ENCODE peak calls at places on chromosomes 1 and 21, in eight cellular contexts. E, S, Y, T, W, D, B and C are unnamed samples.

GRCh38 chr1:160522622-160523345 is at the start of gene SLAMF6:
- DNase-seq in T (no peak), Y (no peak), S (no peak), D (no peak), E (no peak), W (no peak), B (no peak), C (no peak)

GRCh38 chr21:23853796-23854379 is 1753.4 kb downstream of the MRPL39 start:
- DNase-seq in Y (no peak), B (no peak), E (no peak), D (no peak), T (peak; percentile 1), S (peak; percentile 36), W (no peak), C (no peak)

GRCh38 chr1:246930830-246931548 is 759 bp downstream of the AHCTF1 start:
- DNase-seq in E (peak; percentile 64), W (peak; percentile 59), Y (peak; percentile 50), D (no peak), S (peak; percentile 54), T (peak; percentile 87), B (peak; percentile 53), C (no peak)

GRCh38 chr1:221829327-221830011 is 87.6 kb upstream of the DUSP10 start:
- DNase-seq in B (peak; percentile 29), T (peak; percentile 94), E (no peak), W (no peak), D (no peak), S (no peak), Y (peak; percentile 78), C (no peak)

GRCh38 chr1:32811265-32811664 is 5.9 kb downstream of the YARS1 start:
- DNase-seq in E (no peak), W (no peak), T (no peak), S (no peak), Y (no peak), D (no peak), B (no peak), C (no peak)

GRCh38 chr1:21613072-21613867 is 55.9 kb downstream of the RAP1GAP start:
- DNase-seq in T (no peak), W (no peak), D (no peak), E (no peak), S (no peak), Y (no peak), B (no peak), C (no peak)

GRCh38 chr1:150563340-150564038 is 14.3 kb downstream of the ADAMTSL4 start:
- DNase-seq in S (no peak), W (no peak), T (peak; percentile 60), D (no peak), Y (no peak), E (peak; percentile 57), B (no peak), C (no peak)

GRCh38 chr21:31566061-31566460 is 93.4 kb upstream of the SOD1 start:
- DNase-seq in S (no peak), W (no peak), Y (no peak), T (peak; percentile 9), B (no peak), D (no peak), E (no peak), C (no peak)

DNA sequence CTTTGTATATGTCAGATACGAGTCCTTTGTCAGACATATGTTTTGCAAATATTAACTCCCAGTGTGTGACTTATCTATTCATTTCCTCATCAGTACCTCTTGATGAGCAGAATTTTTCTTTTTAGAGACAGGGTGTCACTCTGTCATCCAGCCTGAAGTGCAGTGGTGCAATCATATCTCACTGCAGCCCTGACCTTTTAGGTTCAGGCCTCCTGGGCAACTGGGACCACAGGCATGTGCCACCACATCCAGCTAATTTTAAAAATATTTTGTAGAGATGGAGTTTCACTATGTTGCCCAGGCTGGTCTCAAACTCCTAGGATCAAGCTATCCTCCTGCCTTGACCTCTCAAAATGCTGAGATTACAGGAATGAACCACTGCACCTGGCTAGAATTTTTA is 93.0 kb downstream of the HLCS start:
- DNase-seq in Y (no peak), T (peak; percentile 7), W (no peak), S (no peak), D (no peak), E (no peak), B (no peak), C (no peak)
- H3K27ac ChIP-seq in Y (no peak overlapping the region), T (no peak overlapping the region), W (no peak overlapping the region), S (no peak overlapping the region), D (no peak overlapping the region), E (no peak overlapping the region), B (peak overlapping the region; percentile 30), C (no peak overlapping the region)

GRCh38 chr1:152516082-152516481 is 1.8 kb downstream of the CRCT1 start:
- DNase-seq in W (no peak), D (no peak), Y (no peak), S (no peak), B (no peak), E (no peak), T (no peak), C (no peak)
- H3K9me3 ChIP-seq in W (no peaks in the 10 kb centered on the region), D (no peaks in the 10 kb centered on the region), Y (no peaks in the 10 kb centered on the region), S (no peaks in the 10 kb centered on the region), B (no peaks in the 10 kb centered on the region), E (no peaks in the 10 kb centered on the region), T (no peaks in the 10 kb centered on the region), C (peaks cover 18% of the 10 kb centered on the region)

GRCh38 chr1:224783006-224783651 is 146.3 kb upstream of the DNAH14 start:
- DNase-seq in T (no peak), D (no peak), W (no peak), E (no peak), B (no peak), S (no peak), Y (no peak), C (no peak)

GRCh38 chr1:224784606-224785328 is 144.7 kb upstream of the DNAH14 start:
- DNase-seq in T (peak; percentile 86), W (no peak), B (no peak), E (no peak), D (no peak), S (no peak), Y (no peak), C (no peak)

GRCh38 chr1:224785622-224786021 is 143.9 kb upstream of the DNAH14 start:
- DNase-seq in S (no peak), W (no peak), B (no peak), D (no peak), E (no peak), T (no peak), Y (no peak), C (no peak)

GRCh38 chr1:224789311-224789710 is 140.2 kb upstream of the DNAH14 start:
- DNase-seq in E (no peak), W (no peak), D (no peak), B (no peak), Y (no peak), T (no peak), S (no peak), C (no peak)

DNA sequence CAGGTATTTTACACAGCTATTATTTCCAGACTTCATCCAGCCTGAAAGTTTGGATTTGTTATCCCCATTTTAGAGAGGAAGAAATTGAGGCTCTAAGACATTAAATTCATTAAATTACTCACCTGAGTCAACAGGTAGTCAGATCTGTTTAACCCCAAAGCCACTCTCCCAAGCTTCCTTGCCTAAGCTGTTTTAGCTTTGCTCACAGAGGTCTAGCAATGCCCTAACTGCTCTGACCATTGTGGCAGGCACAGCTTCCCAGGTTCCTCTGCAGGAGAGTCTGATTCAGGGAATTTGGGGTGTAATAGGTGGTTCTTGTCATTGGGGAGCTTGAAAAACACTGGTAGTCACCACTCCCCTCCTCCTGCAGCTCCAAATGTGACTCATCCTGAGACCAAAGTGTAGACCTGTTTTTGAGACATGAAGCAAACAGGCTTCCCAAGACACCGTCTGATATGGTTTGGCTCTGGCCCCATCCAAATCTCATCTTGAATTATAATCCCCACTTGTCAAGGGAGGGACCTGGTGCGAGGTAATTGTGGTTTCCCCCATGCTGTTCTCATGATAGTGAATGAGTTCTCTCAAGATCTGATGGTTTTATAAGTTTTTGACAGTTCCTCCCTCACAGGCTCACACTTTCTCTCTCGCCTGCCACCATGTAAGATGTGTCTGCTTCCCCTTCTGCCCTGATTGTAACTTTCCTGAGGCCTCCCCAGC is 142.8 kb upstream of the DNAH14 start:
- DNase-seq in E (no peak), W (no peak), D (no peak), Y (no peak), T (peak; percentile 42), B (no peak), S (no peak), C (no peak)
- H3K27ac ChIP-seq in E (no peak overlapping the region), W (no peak overlapping the region), D (no peak overlapping the region), Y (no peak overlapping the region), T (no peak overlapping the region), B (no peak overlapping the region), S (no peak overlapping the region), C (no peak overlapping the region)

GRCh38 chr1:239126881-239127280 is 259.5 kb upstream of the CHRM3 start:
- DNase-seq in T (no peak), E (no peak), D (no peak), B (no peak), Y (no peak), S (no peak), W (no peak), C (no peak)
- H3K9me3 ChIP-seq in T (no peaks in the 10 kb centered on the region), E (no peaks in the 10 kb centered on the region), D (no peaks in the 10 kb centered on the region), B (no peaks in the 10 kb centered on the region), Y (peaks cover 2% of the 10 kb centered on the region), S (no peaks in the 10 kb centered on the region), W (no peaks in the 10 kb centered on the region), C (no peaks in the 10 kb centered on the region)

GRCh38 chr1:67739361-67739760 is 54.4 kb downstream of the GADD45A start:
- DNase-seq in D (no peak), S (no peak), E (no peak), W (no peak), Y (no peak), T (no peak), B (no peak), C (no peak)

GRCh38 chr1:67743072-67743725 is 58.2 kb downstream of the GADD45A start:
- DNase-seq in B (no peak), E (no peak), W (no peak), T (no peak), S (no peak), Y (no peak), D (no peak), C (no peak)

GRCh38 chr1:67741121-67741520 is 56.1 kb downstream of the GADD45A start:
- DNase-seq in D (no peak), B (no peak), E (no peak), S (no peak), Y (no peak), W (no peak), T (no peak), C (no peak)

GRCh38 chr1:67738401-67738800 is 53.4 kb downstream of the GADD45A start:
- DNase-seq in E (no peak), B (no peak), T (no peak), D (no peak), S (peak; percentile 42), Y (no peak), W (no peak), C (no peak)

GRCh38 chr1:67741786-67742185 is 56.8 kb downstream of the GADD45A start:
- DNase-seq in D (no peak), Y (no peak), E (no peak), B (no peak), S (no peak), T (no peak), W (no peak), C (no peak)
- H3K27ac ChIP-seq in D (peak overlapping the region; percentile 95), Y (no peak overlapping the region), E (peak overlapping the region; percentile 86), B (peak overlapping the region; percentile 65), S (no peak overlapping the region), T (no peak overlapping the region), W (no peak overlapping the region), C (no peak overlapping the region)

DNA sequence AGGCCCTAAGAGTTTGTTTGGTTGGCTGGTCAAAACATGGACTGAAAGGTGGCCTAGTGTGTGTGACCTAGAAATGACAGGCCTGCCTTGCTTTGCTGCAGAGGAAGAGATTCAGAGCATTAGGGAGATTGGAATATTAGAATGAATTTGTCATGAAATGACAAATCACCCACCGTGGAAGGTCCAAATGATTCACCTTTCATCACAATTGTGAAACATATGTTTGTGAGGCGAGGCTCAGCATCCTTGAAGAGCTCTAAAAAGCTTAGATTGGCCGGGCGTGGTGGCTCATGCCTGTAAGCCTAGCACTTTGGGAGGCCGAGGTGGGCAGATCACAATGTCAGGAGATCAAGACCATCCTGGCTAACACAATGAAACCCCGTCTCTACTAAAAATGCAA is 5.5 kb downstream of the LCE1B start:
- DNase-seq in D (no peak), T (peak; percentile 42), B (no peak), S (no peak), Y (no peak), E (no peak), W (no peak), C (no peak)
- H3K9me3 ChIP-seq in D (no peaks in the 10 kb centered on the region), T (no peaks in the 10 kb centered on the region), B (no peaks in the 10 kb centered on the region), S (peaks cover 7% of the 10 kb centered on the region), Y (no peaks in the 10 kb centered on the region), E (no peaks in the 10 kb centered on the region), W (peaks cover 4% of the 10 kb centered on the region), C (peaks cover 13% of the 10 kb centered on the region)